ENCODE peak calls at places on chromosomes 4 and X, in nine cellular contexts. Z is GM13976; F is CD8-positive, alpha-beta T cell; H is sigmoid colon; I is left ventricle myocardium inferior; X is GM10248; L is AG09319; S is GM12878; D is endodermal cell. M is an unnamed sample.

GRCh38 chrX:132592880-132593279 is 104.0 kb upstream of the MBNL3 start:
- DNase-seq in S (no peak), X (peak; percentile 5), L (no peak), F (no peak), Z (no peak), H (no peak), D (peak; percentile 57), I (no peak), M (no peak)

GRCh38 chr4:138561276-138561880 is 319.2 kb upstream of the SLC7A11 start:
- DNase-seq in D (no peak), I (no peak), X (no peak), H (peak; percentile 54), S (no peak), L (no peak), Z (no peak), F (no peak), M (no peak)

GRCh38 chr4:15173251-15173650 is 171.0 kb downstream of the CPEB2 start:
- DNase-seq in S (no peak), L (no peak), F (no peak), X (no peak), H (no peak), D (no peak), I (no peak), Z (no peak), M (no peak)

GRCh38 chr4:78517050-78517652 is 34.4 kb upstream of the ANXA3 start:
- DNase-seq in H (no peak), D (no peak), Z (no peak), F (no peak), S (no peak), I (no peak), X (no peak), L (no peak), M (no peak)

GRCh38 chrX:13649823-13650222 is 3.1 kb upstream of the TCEANC start:
- DNase-seq in X (no peak), L (no peak), F (no peak), S (no peak), I (no peak), D (no peak), H (no peak), Z (no peak), M (no peak)

GRCh38 chr4:72777436-72777835 is 208.4 kb upstream of the ADAMTS3 start:
- DNase-seq in H (no peak), S (no peak), D (no peak), Z (no peak), I (no peak), X (no peak), L (no peak), F (no peak), M (no peak)

GRCh38 chrX:70046978-70047377 is 2.8 kb downstream of the AWAT2 start:
- DNase-seq in S (no peak), X (no peak), Z (no peak), L (peak; percentile 5), H (no peak), D (no peak), F (no peak), I (no peak), M (no peak)

GRCh38 chr4:8403981-8404380 is 36.5 kb downstream of the ACOX3 start:
- DNase-seq in I (no peak), D (no peak), S (no peak), H (no peak), Z (no peak), X (no peak), F (no peak), L (no peak), M (no peak)

GRCh38 chr4:85942107-85942506 is 417.7 kb downstream of the MAPK10 start:
- DNase-seq in F (no peak), D (no peak), I (no peak), S (no peak), X (no peak), H (no peak), L (no peak), Z (no peak), M (no peak)

GRCh38 chr4:162952232-162952631 is 214.5 kb downstream of the NAF1 start:
- DNase-seq in S (no peak), I (no peak), F (no peak), H (no peak), Z (no peak), D (peak; percentile 56), X (no peak), L (no peak), M (no peak)

GRCh38 chr4:15584785-15585184 is 70.4 kb downstream of the FBXL5 start:
- DNase-seq in H (no peak), Z (no peak), X (no peak), F (no peak), S (no peak), L (no peak), D (no peak), I (no peak), M (no peak)

GRCh38 chrX:47133493-47133892 is 11.0 kb downstream of the NDUFB11 start:
- DNase-seq in X (no peak), F (no peak), D (no peak), I (no peak), H (peak; percentile 48), S (no peak), L (no peak), Z (no peak), M (no peak)

GRCh38 chrX:71615954-71616353 is 2.4 kb downstream of the CXCR3 start:
- DNase-seq in F (no peak), Z (peak; percentile 28), I (no peak), H (peak; percentile 25), X (no peak), D (no peak), L (no peak), S (no peak), M (no peak)

GRCh38 chr4:103303011-103303410 is 104.9 kb upstream of the CENPE start:
- DNase-seq in F (no peak), D (no peak), X (no peak), H (no peak), L (no peak), I (no peak), Z (no peak), S (no peak), M (no peak)

GRCh38 chr4:78059524-78059889 is 2.4 kb downstream of the FRAS1 start:
- DNase-seq in I (peak; percentile 24), F (no peak), H (peak; percentile 70), L (peak; percentile 44), S (no peak), D (peak; percentile 88), X (peak; percentile 31), Z (peak; percentile 22), M (no peak)

GRCh38 chr4:183988874-183989273 is 83.8 kb downstream of the STOX2 start:
- DNase-seq in D (no peak), L (no peak), X (no peak), Z (no peak), F (no peak), I (no peak), S (no peak), H (no peak), M (no peak)

GRCh38 chr4:44760142-44760898 is 34.0 kb upstream of the GNPDA2 start:
- DNase-seq in D (no peak), F (no peak), L (no peak), I (no peak), S (no peak), Z (peak; percentile 9), H (no peak), X (peak; percentile 12), M (no peak)

GRCh38 chr4:151782296-151782695 is 21.5 kb upstream of the GATB start:
- DNase-seq in L (no peak), I (no peak), F (no peak), S (no peak), D (no peak), H (no peak), Z (no peak), X (no peak), M (no peak)

GRCh38 chr4:151786158-151786495 is 25.3 kb upstream of the GATB start:
- DNase-seq in Z (no peak), L (no peak), D (no peak), S (no peak), F (no peak), X (no peak), H (no peak), I (no peak), M (no peak)

GRCh38 chr4:151783867-151784266 is 23.1 kb upstream of the GATB start:
- DNase-seq in D (no peak), I (no peak), H (no peak), F (no peak), Z (no peak), X (no peak), L (no peak), S (no peak), M (no peak)

GRCh38 chr4:151785484-151786157 is 24.8 kb upstream of the GATB start:
- DNase-seq in I (no peak), S (no peak), L (no peak), Z (no peak), F (no peak), X (no peak), H (no peak), D (no peak), M (no peak)

GRCh38 chr4:151784676-151785075 is 23.9 kb upstream of the GATB start:
- DNase-seq in L (no peak), D (no peak), Z (no peak), I (no peak), F (no peak), S (no peak), X (no peak), H (no peak), M (no peak)
- TF ChIP-seq CTCF in L (no peak), D (no peak), Z (no peak), I (no peak), F (no peak), S (no peak), X (no peak), H (no peak), M (no peak)

GRCh38 chr4:176153124-176153523 is 42.3 kb downstream of the SPATA4 start:
- DNase-seq in L (no peak), F (no peak), I (no peak), H (no peak), D (no peak), Z (no peak), S (no peak), X (no peak), M (no peak)

GRCh38 chr4:176150704-176151103 is 44.7 kb downstream of the SPATA4 start:
- DNase-seq in S (no peak), Z (no peak), F (no peak), I (no peak), X (no peak), D (no peak), H (no peak), L (no peak), M (no peak)

GRCh38 chr4:176156656-176157055 is 38.7 kb downstream of the SPATA4 start:
- DNase-seq in Z (no peak), L (peak; percentile 16), D (no peak), H (no peak), F (no peak), X (no peak), S (no peak), I (no peak), M (no peak)
- TF ChIP-seq CTCF in Z (no peak), L (no peak), D (no peak), H (no peak), F (no peak), X (no peak), S (no peak), I (no peak), M (no peak)

GRCh38 chr4:154686838-154687237 is 57.0 kb upstream of the LRAT start:
- DNase-seq in Z (no peak), L (no peak), I (no peak), X (no peak), H (no peak), D (no peak), F (no peak), S (no peak), M (no peak)
- TF ChIP-seq CTCF in Z (no peak), L (no peak), I (no peak), X (no peak), H (no peak), D (peak; percentile 41), F (no peak), S (no peak), M (no peak)

GRCh38 chrX:40340116-40340515 is 240.7 kb upstream of the ATP6AP2 start:
- DNase-seq in I (no peak), L (no peak), D (no peak), H (no peak), X (no peak), F (no peak), S (no peak), Z (no peak), M (no peak)
- TF ChIP-seq CTCF in I (no peak), L (no peak), D (no peak), H (no peak), X (no peak), F (no peak), S (no peak), Z (no peak), M (no peak)

M was measured in CD14-positive monocyte.